ENCODE peak calls at places on chromosomes 4 and X, in ten cellular contexts. R is transverse colon, F is SK-N-SH, W is H1, H is K562, M is suprapubic skin, T is A549, G is esophagus muscularis mucosa, A is tibial nerve, I is HepG2. N is an unnamed sample.
A peak's percentile ranks its signal among the peaks of the same experiment; 100 is the strongest.

GRCh38 chr4:133544097-133544496 is 395.0 kb downstream of the PCDH10 start:
- DNase-seq in W (no peak), I (no peak), T (no peak), M (no peak), A (no peak), G (no peak), H (no peak), R (no peak), F (no peak), N (no peak)

GRCh38 chrX:153583433-153583832 is 15.5 kb downstream of the CCNQ start:
- DNase-seq in G (no peak), W (no peak), H (no peak), A (no peak), R (no peak), T (no peak), M (no peak), F (no peak), I (no peak), N (no peak)

GRCh38 chrX:39774804-39775112 is 323.0 kb downstream of the BCOR start:
- DNase-seq in R (no peak), G (no peak), T (no peak), I (no peak), A (no peak), M (no peak), W (no peak), F (no peak), H (no peak), N (no peak)

GRCh38 chr4:113738251-113738650 is 23.3 kb downstream of the CAMK2D start:
- DNase-seq in T (no peak), H (no peak), G (no peak), W (no peak), A (no peak), I (no peak), M (no peak), F (no peak), R (no peak), N (no peak)

GRCh38 chr4:154490589-154491340 is 834 bp downstream of the DCHS2 start:
- DNase-seq in M (no peak), T (peak; percentile 17), G (peak; percentile 82), H (no peak), F (peak; percentile 41), R (peak; percentile 9), I (no peak), A (no peak), W (no peak), N (no peak)

GRCh38 chr4:20520901-20521300 is 179.4 kb upstream of the PACRGL start:
- DNase-seq in T (no peak), W (no peak), I (no peak), G (no peak), R (no peak), M (no peak), H (no peak), F (peak; percentile 8), A (no peak), N (no peak)

GRCh38 chr4:145034727-145035211 is 63.2 kb downstream of the ANAPC10 start:
- DNase-seq in A (no peak), M (no peak), G (no peak), T (no peak), I (no peak), R (no peak), W (no peak), F (no peak), H (no peak), N (no peak)

GRCh38 chr4:123750044-123750443 is 353.4 kb downstream of the SPRY1 start:
- DNase-seq in G (no peak), T (no peak), F (no peak), A (no peak), M (no peak), W (peak; percentile 23), R (no peak), H (no peak), I (peak; percentile 87), N (no peak)

GRCh38 chr4:107519057-107519456 is 201.0 kb downstream of the PAPSS1 start:
- DNase-seq in R (peak; percentile 15), F (peak; percentile 25), W (no peak), A (no peak), I (peak; percentile 25), M (no peak), T (no peak), H (no peak), G (no peak), N (peak; percentile 33)

GRCh38 chr4:110270492-110271197 is 72.2 kb upstream of the ELOVL6 start:
- DNase-seq in T (no peak), W (no peak), F (no peak), H (no peak), G (no peak), M (no peak), I (no peak), R (no peak), A (no peak), N (no peak)

GRCh38 chr4:39976945-39977488 is 694 bp downstream of the PDS5A start:
- DNase-seq in R (peak; percentile 39), H (no peak), W (no peak), G (no peak), A (peak; percentile 15), I (no peak), F (no peak), T (no peak), M (no peak), N (peak; percentile 29)

GRCh38 chr4:176646311-176646710 is 146.4 kb downstream of the VEGFC start:
- DNase-seq in M (no peak), T (no peak), G (no peak), F (no peak), R (no peak), W (no peak), I (no peak), A (no peak), H (no peak), N (no peak)

GRCh38 chrX:39850630-39851152 is 247.1 kb downstream of the BCOR start:
- DNase-seq in A (no peak), F (peak; percentile 73), W (no peak), T (no peak), I (no peak), R (no peak), G (no peak), H (peak; percentile 77), M (no peak), N (no peak)

GRCh38 chrX:17412692-17413091 is 37.7 kb downstream of the NHS start:
- DNase-seq in H (no peak), T (peak; percentile 21), F (peak; percentile 14), A (no peak), W (no peak), I (no peak), M (no peak), G (no peak), R (no peak), N (no peak)

DNA sequence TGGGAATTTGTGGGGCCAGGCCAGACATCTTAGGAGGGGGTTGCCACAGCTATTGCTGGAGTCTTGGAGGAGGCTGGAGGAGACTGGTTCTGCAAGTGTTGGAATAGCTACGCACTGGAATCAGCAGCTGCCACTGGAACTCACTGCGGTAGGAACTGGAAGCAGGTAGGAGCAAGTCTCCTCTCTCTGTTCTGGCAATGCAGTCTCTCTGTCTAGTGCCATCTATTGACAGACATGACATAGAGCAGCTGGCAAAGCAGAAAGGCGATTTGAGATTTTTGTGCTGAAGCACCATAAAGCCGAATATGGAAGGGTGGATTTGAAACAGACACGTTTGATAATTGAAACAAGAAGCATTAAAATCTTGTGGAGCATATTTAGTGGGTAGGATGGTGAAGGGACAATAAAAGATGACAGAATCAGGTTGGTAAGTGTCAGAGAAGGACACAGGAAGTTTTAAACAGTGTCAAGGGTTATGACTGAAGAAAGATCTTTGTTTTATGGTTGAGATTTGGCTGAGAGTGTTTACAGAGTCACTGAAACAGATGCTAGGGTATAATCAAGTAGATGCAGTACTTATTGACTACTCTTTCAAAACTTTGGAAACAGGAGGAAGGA is 23.5 kb upstream of the SYNPO2 start:
- DNase-seq in F (peak; percentile 62), R (peak; percentile 20), I (peak; percentile 56), W (no peak), A (no peak), M (no peak), H (no peak), T (peak; percentile 49), G (no peak), N (peak; percentile 52)
- TF ChIP-seq EP300 in F (no peak), R (no peak), I (no peak), W (no peak), A (no peak), M (no peak), H (no peak), T (no peak), G (no peak), N (no peak)

DNA sequence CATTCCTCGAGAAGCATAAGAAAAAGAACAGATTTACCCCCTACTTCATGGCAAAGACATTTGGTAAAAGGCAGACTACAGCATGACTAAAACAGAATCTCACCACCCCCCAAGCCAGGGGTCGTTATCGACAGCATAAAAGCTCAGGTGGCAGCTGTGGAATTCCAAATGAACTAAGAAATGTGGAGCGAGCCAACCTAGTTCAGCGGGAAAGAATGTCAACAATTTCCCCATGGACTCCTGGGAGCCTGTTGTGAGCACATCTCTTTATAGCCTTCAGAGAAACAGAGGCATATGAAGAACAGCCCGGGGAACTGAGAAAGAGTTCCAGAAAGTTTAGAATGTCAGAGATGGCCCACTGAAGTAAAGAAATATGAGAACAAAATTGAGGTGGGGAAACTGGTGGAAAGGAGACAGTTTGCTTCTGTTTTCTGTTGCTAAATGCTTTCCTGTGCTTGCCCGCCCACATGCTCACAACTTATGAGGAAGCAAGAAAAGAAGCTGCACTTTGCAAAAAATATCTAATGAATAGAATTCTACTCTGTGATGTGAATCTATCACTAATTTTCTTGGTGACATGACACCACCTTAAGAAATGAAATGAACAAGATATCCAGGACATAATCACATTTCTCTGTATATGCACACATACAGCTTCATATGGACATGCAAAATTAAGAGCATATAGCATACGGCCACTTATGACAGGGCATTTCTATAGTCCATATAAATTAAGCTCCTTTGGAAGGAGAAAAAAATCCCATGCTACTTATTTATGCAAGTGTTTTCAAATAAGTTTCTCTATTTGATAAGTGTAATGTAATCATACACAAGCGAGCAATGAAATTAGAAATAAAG is 135.3 kb upstream of the MID1 start:
- DNase-seq in T (peak; percentile 39), H (no peak), I (no peak), R (no peak), G (no peak), W (peak; percentile 36), F (no peak), A (no peak), M (no peak), N (no peak)
- H3K4me3 ChIP-seq in T (peak overlapping the region; percentile 9), H (no peak overlapping the region), I (no peak overlapping the region), R (no peak overlapping the region), G (peak overlapping the region; percentile 36), W (no peak overlapping the region), F (no peak overlapping the region), A (no peak overlapping the region), M (no peak overlapping the region), N (no peak overlapping the region)

GRCh38 chrX:155679715-155680114 is 67.0 kb upstream of the TMLHE start:
- DNase-seq in A (no peak), M (no peak), I (no peak), T (no peak), F (no peak), H (no peak), R (no peak), W (no peak), G (no peak), N (no peak)
- TF ChIP-seq EP300 in A (no peak), M (no peak), I (no peak), T (no peak), F (no peak), H (no peak), R (no peak), W (no peak), G (no peak), N (no peak)

DNA sequence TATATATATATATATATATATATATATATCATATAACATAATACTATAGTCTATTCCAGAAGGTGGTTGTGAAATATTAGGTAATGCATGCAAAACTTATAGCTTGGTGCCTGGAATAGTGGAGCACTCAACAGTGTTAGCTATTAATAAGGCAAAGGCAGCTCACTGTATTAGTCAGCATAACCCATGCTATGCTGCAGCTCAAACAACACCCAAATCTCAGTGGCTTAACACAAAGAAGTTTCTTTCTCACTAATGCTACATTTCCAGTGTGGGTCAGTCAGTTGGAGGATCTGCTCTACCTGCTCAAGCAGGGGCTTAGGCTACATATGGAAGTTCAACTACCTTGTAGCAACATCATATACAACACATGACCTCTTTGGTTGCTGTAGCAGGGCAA is 5.2 kb upstream of the RPGR start:
- DNase-seq in H (no peak), G (no peak), F (no peak), A (no peak), R (no peak), M (no peak), W (no peak), I (no peak), T (no peak), N (no peak)
- H3K4me3 ChIP-seq in H (no peak overlapping the region), G (no peak overlapping the region), F (no peak overlapping the region), A (no peak overlapping the region), R (no peak overlapping the region), M (no peak overlapping the region), W (no peak overlapping the region), I (no peak overlapping the region), T (no peak overlapping the region), N (no peak overlapping the region)

N was measured in stomach.